ENCODE peak calls at places on chromosomes 5 and 9, in five cellular contexts. X is HepG2, K is H1, Y is GM12878, O is K562. L is an unnamed sample.

GRCh38 chr5:33890633-33891032 is 1.2 kb downstream of the ADAMTS12 start:
- DNase-seq in Y (no peak), X (no peak), K (no peak), O (no peak), L (no peak)

GRCh38 chr5:168713051-168713450 is 133.9 kb upstream of the PANK3 start:
- DNase-seq in X (no peak), K (no peak), O (no peak), Y (no peak), L (no peak)

GRCh38 chr9:33202552-33203300 is 35.6 kb upstream of the B4GALT1 start:
- DNase-seq in O (no peak), X (no peak), Y (peak; percentile 72), K (no peak), L (no peak)

GRCh38 chr9:113537227-113537810 is 73.8 kb downstream of the RGS3 start:
- DNase-seq in K (no peak), X (no peak), O (no peak), Y (no peak), L (peak; percentile 42)

GRCh38 chr9:131432597-131433301 is 38.9 kb downstream of the PRRC2B start:
- DNase-seq in K (no peak), O (no peak), X (no peak), Y (no peak), L (no peak)

GRCh38 chr9:37953775-37954437 is 50.0 kb upstream of the SLC25A51 start:
- DNase-seq in Y (peak; percentile 80), K (no peak), X (no peak), O (peak; percentile 81), L (no peak)

GRCh38 chr5:131392461-131393095 is 128.7 kb downstream of the CDC42SE2 start:
- DNase-seq in X (no peak), O (no peak), Y (no peak), K (no peak), L (no peak)

GRCh38 chr9:124660341-124660801 is 110.7 kb downstream of the NR6A1 start:
- DNase-seq in O (peak; percentile 29), X (peak; percentile 36), K (no peak), Y (peak; percentile 60), L (peak; percentile 22)

GRCh38 chr9:86994231-86994630 is 46.9 kb upstream of the GAS1 start:
- DNase-seq in O (no peak), X (no peak), Y (no peak), K (no peak), L (no peak)

GRCh38 chr5:1385395-1386273 is 40.7 kb upstream of the CLPTM1L start:
- DNase-seq in K (peak; percentile 94), O (peak; percentile 89), X (peak; percentile 20), Y (no peak), L (peak; percentile 93)

GRCh38 chr5:39476466-39477215 is 51.9 kb upstream of the DAB2 start:
- DNase-seq in Y (no peak), X (no peak), O (no peak), K (no peak), L (no peak)

GRCh38 chr9:82021198-82021597 is 32.6 kb downstream of the SPATA31D1 start:
- DNase-seq in X (peak; percentile 10), K (no peak), O (no peak), Y (no peak), L (no peak)

GRCh38 chr9:69554945-69555344 is 117.2 kb downstream of the APBA1 start:
- DNase-seq in Y (no peak), X (no peak), K (no peak), O (no peak), L (no peak)

GRCh38 chr5:101364469-101364868 is 461.4 kb upstream of the ST8SIA4 start:
- DNase-seq in Y (no peak), O (no peak), K (no peak), X (no peak), L (no peak)

GRCh38 chr5:139649082-139649991 is 1.2 kb downstream of the CXXC5 start:
- DNase-seq in K (peak; percentile 85), Y (no peak), O (peak; percentile 51), X (no peak), L (peak; percentile 65)

GRCh38 chr9:99824378-99825157 is 2.9 kb downstream of the NR4A3 start:
- DNase-seq in K (peak; percentile 93), O (peak; percentile 46), Y (no peak), X (peak; percentile 25), L (peak; percentile 66)

GRCh38 chr5:171366645-171367044 is 21.0 kb upstream of the NPM1 start:
- DNase-seq in K (no peak), Y (no peak), X (no peak), O (no peak), L (no peak)

GRCh38 chr9:89597711-89598707 is 6.8 kb upstream of the GADD45G start:
- DNase-seq in X (peak; percentile 46), K (peak; percentile 82), O (peak; percentile 30), Y (no peak), L (peak; percentile 65)

GRCh38 chr5:130937046-130937445 is 228.0 kb downstream of the HINT1 start:
- DNase-seq in X (no peak), O (no peak), Y (no peak), K (no peak), L (no peak)

GRCh38 chr9:128551652-128552152 is 685 bp upstream of the SPTAN1 start:
- DNase-seq in X (no peak), O (no peak), K (no peak), Y (no peak), L (no peak)

GRCh38 chr9:128553695-128554094 is 1.3 kb downstream of the SPTAN1 start:
- DNase-seq in K (no peak), Y (no peak), X (no peak), O (no peak), L (no peak)

GRCh38 chr9:128552153-128552743 is at the start of gene SPTAN1:
- DNase-seq in O (peak; percentile 97), X (peak; percentile 61), K (peak; percentile 97), Y (peak; percentile 60), L (peak; percentile 99)

GRCh38 chr9:128554155-128554862 is 1.9 kb downstream of the SPTAN1 start:
- DNase-seq in K (peak; percentile 51), O (peak; percentile 54), Y (peak; percentile 27), X (peak; percentile 85), L (peak; percentile 37)

DNA sequence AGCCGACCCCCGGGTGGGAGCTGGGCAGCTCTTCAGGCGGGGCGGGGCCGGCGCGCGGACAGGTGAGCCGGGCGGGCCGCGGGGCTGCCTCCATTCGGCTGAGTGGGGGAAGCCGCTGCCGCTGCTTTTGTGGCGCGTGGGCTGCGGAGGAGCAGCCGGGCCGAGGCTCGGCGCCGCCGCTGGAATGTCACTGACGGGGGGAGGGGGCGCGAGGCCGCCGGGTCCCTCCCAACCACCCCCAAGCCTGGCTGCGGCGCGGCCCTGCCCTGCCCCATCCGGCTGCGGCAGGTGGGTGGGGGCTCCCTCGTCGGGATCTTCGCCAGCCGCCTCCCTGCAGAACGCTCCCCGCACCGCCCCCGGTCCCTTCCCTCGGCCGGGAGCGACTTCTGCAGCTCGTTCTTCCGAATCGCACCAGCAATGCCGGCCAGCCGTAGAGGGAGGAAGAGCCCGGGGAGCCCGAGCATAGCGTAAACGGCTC is 396 bp downstream of the SPTAN1 start:
- DNase-seq in O (peak; percentile 52), Y (no peak), X (no peak), K (peak; percentile 68), L (peak; percentile 80)
- TF ChIP-seq TAF1 in O (no peak), Y (no peak), X (no peak), K (no peak), L (no peak)

GRCh38 chr9:126145887-126146253 is 180.8 kb upstream of the MVB12B start:
- DNase-seq in X (no peak), Y (no peak), O (no peak), K (no peak), L (no peak)
- TF ChIP-seq RAD21 in X (no peak), Y (no peak), O (no peak), K (no peak), L (no peak)

GRCh38 chr5:14364576-14365472 is 216.8 kb upstream of the OTULINL start:
- DNase-seq in K (peak; percentile 86), X (peak; percentile 33), Y (no peak), O (peak; percentile 32), L (peak; percentile 59)

GRCh38 chr5:14364096-14364495 is 217.5 kb upstream of the OTULINL start:
- DNase-seq in X (no peak), O (no peak), Y (no peak), K (no peak), L (peak; percentile 41)

GRCh38 chr5:14366763-14367162 is 214.8 kb upstream of the OTULINL start:
- DNase-seq in Y (no peak), X (no peak), K (no peak), O (no peak), L (no peak)

GRCh38 chr5:14367364-14367763 is 214.2 kb upstream of the OTULINL start:
- DNase-seq in X (no peak), O (no peak), Y (no peak), K (no peak), L (no peak)

DNA sequence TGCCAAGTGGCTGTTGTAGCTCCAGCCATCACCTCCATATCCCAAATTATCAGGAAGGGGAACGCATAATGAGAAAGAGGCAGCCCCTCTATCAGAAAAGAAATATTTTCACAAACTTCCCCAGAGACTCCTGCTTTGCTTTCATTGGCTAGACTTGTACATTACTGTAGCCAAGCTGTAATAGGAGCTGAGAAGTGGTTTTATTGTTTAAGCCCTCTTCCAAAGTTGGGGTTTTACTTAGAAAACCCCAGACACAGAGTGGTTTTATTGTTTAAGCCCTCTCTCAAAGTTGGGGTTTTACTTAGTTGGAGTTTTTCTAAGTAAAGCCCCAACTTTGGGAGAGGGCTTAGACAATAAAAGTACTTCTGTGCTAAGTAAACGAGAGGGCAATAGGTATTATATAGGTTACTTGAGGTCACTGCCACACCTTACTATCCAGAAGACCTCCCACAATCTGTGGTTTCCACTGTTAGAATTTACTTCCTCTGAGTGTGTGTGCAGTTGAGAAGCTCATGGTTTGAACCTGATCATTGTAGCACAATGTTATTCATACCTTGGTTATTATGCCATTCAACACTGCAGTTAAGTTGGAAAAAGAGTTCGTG is 215.7 kb upstream of the OTULINL start:
- DNase-seq in K (no peak), O (no peak), Y (no peak), X (no peak), L (no peak)
- TF ChIP-seq TAF1 in K (no peak), O (no peak), Y (no peak), X (no peak), L (no peak)

GRCh38 chr5:179265529-179266290 is 79.6 kb downstream of the ADAMTS2 start:
- DNase-seq in X (no peak), O (no peak), Y (no peak), K (peak; percentile 71), L (peak; percentile 70)

GRCh38 chr5:179267671-179268071 is 77.6 kb downstream of the ADAMTS2 start:
- DNase-seq in X (no peak), K (peak; percentile 36), O (no peak), Y (no peak), L (peak; percentile 68)

GRCh38 chr5:179268399-179268952 is 76.8 kb downstream of the ADAMTS2 start:
- DNase-seq in X (peak; percentile 27), O (no peak), K (no peak), Y (no peak), L (peak; percentile 18)

GRCh38 chr5:179266291-179267070 is 78.8 kb downstream of the ADAMTS2 start:
- DNase-seq in X (no peak), O (no peak), Y (no peak), K (peak; percentile 42), L (peak; percentile 6)

DNA sequence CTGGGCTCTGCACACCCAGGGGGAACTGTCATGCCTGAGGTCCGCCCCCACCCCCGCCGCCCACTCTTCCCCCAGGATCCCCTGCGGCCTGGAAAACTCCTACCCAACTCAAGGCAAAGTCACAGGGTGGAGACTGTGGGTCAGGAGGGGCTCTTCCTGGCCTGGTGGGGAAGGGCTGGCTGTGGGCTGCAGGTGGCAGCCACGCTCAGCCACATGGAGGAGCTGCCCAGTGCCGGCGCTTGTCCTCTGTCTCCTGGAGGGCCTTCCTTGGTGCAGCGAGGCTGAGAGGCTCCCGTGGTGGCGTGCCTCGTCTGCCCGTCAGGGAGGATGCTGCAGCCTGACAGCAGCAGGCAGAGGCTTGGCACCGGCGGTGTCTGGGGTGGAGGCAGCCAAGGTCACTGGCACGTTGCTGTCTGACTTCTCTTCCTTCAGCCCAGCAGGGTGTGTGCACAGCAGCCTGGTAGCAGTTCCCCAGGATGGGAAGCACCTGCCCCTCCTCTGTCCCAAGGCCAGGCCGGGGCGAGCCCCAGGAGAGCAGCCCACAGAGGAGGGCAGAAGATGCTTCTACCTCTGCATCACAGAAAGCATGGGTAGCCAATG is 78.1 kb downstream of the ADAMTS2 start:
- DNase-seq in O (no peak), K (no peak), Y (no peak), X (no peak), L (peak; percentile 63)
- TF ChIP-seq RAD21 in O (no peak), K (peak; percentile 49), Y (no peak), X (no peak), L (peak; percentile 56)

L was measured in SK-N-SH.